ENCODE peak calls at places on chromosomes 1 and 21, in four cellular contexts. O, A, D and P are unnamed samples.

GRCh38 chr1:204728456-204728855 is 42.9 kb upstream of the LRRN2 start:
- DNase-seq in O (no peak), A (no peak), D (no peak), P (no peak)

GRCh38 chr1:31135973-31136600 is 70.6 kb upstream of the PUM1 start:
- DNase-seq in O (no peak), A (no peak), D (peak; percentile 56), P (peak; percentile 67)

GRCh38 chr1:175520186-175520585 is 223.2 kb downstream of the TNR start:
- DNase-seq in O (no peak), A (peak; percentile 26), D (no peak), P (no peak)

GRCh38 chr1:198564716-198565115 is 24.2 kb upstream of the ATP6V1G3 start:
- DNase-seq in O (no peak), A (no peak), D (no peak), P (no peak)

GRCh38 chr1:7539772-7540175 is 231.3 kb upstream of the VAMP3 start:
- DNase-seq in O (peak; percentile 13), A (peak; percentile 35), D (peak; percentile 38), P (peak; percentile 35)

GRCh38 chr1:12597792-12598191 is 20.2 kb downstream of the DHRS3 start:
- DNase-seq in O (no peak), A (no peak), D (no peak), P (no peak)

GRCh38 chr1:182803846-182804245 is 14.3 kb downstream of the NPL start:
- DNase-seq in O (no peak), A (no peak), D (no peak), P (no peak)

GRCh38 chr1:31487143-31487542 is 74.1 kb downstream of the SERINC2 start:
- DNase-seq in O (no peak), A (no peak), D (no peak), P (no peak)

GRCh38 chr1:229884765-229885164 is 182.3 kb upstream of the GALNT2 start:
- DNase-seq in O (no peak), A (no peak), D (no peak), P (peak; percentile 21)

GRCh38 chr1:217393901-217394300 is 237.0 kb downstream of the GPATCH2 start:
- DNase-seq in O (peak; percentile 8), A (no peak), D (no peak), P (no peak)

GRCh38 chr1:201310986-201311355 is 27.7 kb downstream of the PKP1 start:
- DNase-seq in O (no peak), A (no peak), D (peak; percentile 50), P (peak; percentile 83)

GRCh38 chr21:45993210-45994085 is 11.9 kb downstream of the COL6A1 start:
- DNase-seq in O (no peak), A (no peak), D (peak; percentile 26), P (peak; percentile 92)

GRCh38 chr1:174426153-174426552 is 21.6 kb upstream of the GPR52 start:
- DNase-seq in O (no peak), A (no peak), D (no peak), P (no peak)

GRCh38 chr1:173062156-173062938 is 11.6 kb upstream of the TNFSF18 start:
- DNase-seq in O (no peak), A (peak; percentile 14), D (peak; percentile 84), P (peak; percentile 35)

GRCh38 chr1:53448241-53448841 is 10.9 kb upstream of the DMRTB1 start:
- DNase-seq in O (no peak), A (no peak), D (no peak), P (no peak)

GRCh38 chr1:156767879-156768608 is 709 bp downstream of the PRCC start:
- DNase-seq in O (peak; percentile 81), A (no peak), D (peak; percentile 63), P (no peak)

GRCh38 chr1:6053206-6053546 is 7.5 kb downstream of the KCNAB2 start:
- DNase-seq in O (peak; percentile 56), A (no peak), D (no peak), P (no peak)

GRCh38 chr1:45848714-45849113 is 45.3 kb downstream of the MAST2 start:
- DNase-seq in O (no peak), A (no peak), D (peak; percentile 5), P (no peak)

GRCh38 chr1:230277201-230277771 is 148.8 kb downstream of the PGBD5 start:
- DNase-seq in O (peak; percentile 60), A (no peak), D (no peak), P (no peak)

GRCh38 chr1:93738075-93738622 is 56.5 kb upstream of the BCAR3 start:
- DNase-seq in O (no peak), A (peak; percentile 100), D (peak; percentile 99), P (peak; percentile 91)

GRCh38 chr1:211656728-211657127 is 18.7 kb downstream of the NEK2 start:
- DNase-seq in O (no peak), A (no peak), D (no peak), P (no peak)

GRCh38 chr1:15737324-15738319 is 1.6 kb downstream of the SLC25A34 start:
- DNase-seq in O (no peak), A (no peak), D (no peak), P (no peak)

GRCh38 chr1:49765034-49765433 is 258.7 kb downstream of the AGBL4 start:
- DNase-seq in O (no peak), A (no peak), D (no peak), P (no peak)

GRCh38 chr1:159098596-159098995 is 22.0 kb upstream of the AIM2 start:
- DNase-seq in O (no peak), A (no peak), D (no peak), P (no peak)

GRCh38 chr1:111779546-111779945 is 23.8 kb downstream of the DDX20 start:
- DNase-seq in O (no peak), A (no peak), D (no peak), P (no peak)

GRCh38 chr1:63883494-63884235 is 109.8 kb downstream of the ROR1 start:
- DNase-seq in O (no peak), A (peak; percentile 20), D (no peak), P (no peak)

GRCh38 chr1:115648717-115649691 is 7.2 kb downstream of the VANGL1 start:
- DNase-seq in O (no peak), A (no peak), D (peak; percentile 17), P (peak; percentile 25)

GRCh38 chr1:230145953-230146476 is 79.0 kb downstream of the GALNT2 start:
- DNase-seq in O (no peak), A (no peak), D (no peak), P (no peak)

GRCh38 chr1:150010388-150011115 is at the start of gene OTUD7B:
- DNase-seq in O (peak; percentile 81), A (peak; percentile 80), D (peak; percentile 96), P (peak; percentile 93)

GRCh38 chr1:1040004-1040991 is 20.4 kb downstream of the AGRN start:
- DNase-seq in O (peak; percentile 54), A (peak; percentile 53), D (peak; percentile 94), P (peak; percentile 100)

GRCh38 chr1:225849905-225850304 is 32.3 kb downstream of the TMEM63A start:
- DNase-seq in O (no peak), A (no peak), D (no peak), P (peak; percentile 36)

GRCh38 chr1:43147625-43148319 is 24.3 kb downstream of the EBNA1BP2 start:
- DNase-seq in O (peak; percentile 89), A (peak; percentile 44), D (peak; percentile 65), P (peak; percentile 86)

GRCh38 chr1:78053498-78053897 is 7.7 kb downstream of the GIPC2 start:
- DNase-seq in O (no peak), A (no peak), D (no peak), P (no peak)

GRCh38 chr1:59146651-59147358 is 150.1 kb upstream of the FGGY start:
- DNase-seq in O (no peak), A (peak; percentile 46), D (peak; percentile 62), P (peak; percentile 83)

GRCh38 chr1:208139434-208140086 is 104.6 kb downstream of the PLXNA2 start:
- DNase-seq in O (no peak), A (no peak), D (no peak), P (no peak)

GRCh38 chr1:32500387-32501209 is 35.7 kb downstream of the ZBTB8B start:
- DNase-seq in O (peak; percentile 84), A (peak; percentile 27), D (peak; percentile 86), P (peak; percentile 96)

GRCh38 chr1:156114101-156114918 is at the start of gene LMNA:
- DNase-seq in O (peak; percentile 73), A (peak; percentile 97), D (peak; percentile 98), P (peak; percentile 98)